ENCODE peak calls at places on chromosomes 12 and 14, in nine cellular contexts. K, M, F, O, S, E, X, V and Z are unnamed samples.

GRCh38 chr14:64983439-64984310 is 3.0 kb upstream of the FNTB start:
- DNase-seq in S (no peak), F (no peak), X (peak; percentile 70), E (no peak), O (no peak), K (no peak), M (peak; percentile 67), V (no peak), Z (no peak)

GRCh38 chr14:59274991-59275391 is 86.5 kb downstream of the DAAM1 start:
- DNase-seq in F (no peak), S (no peak), O (no peak), V (peak; percentile 51), K (no peak), E (no peak), X (no peak), M (no peak), Z (no peak)

GRCh38 chr12:116534341-116535121 is 24.6 kb upstream of the MAP1LC3B2 start:
- DNase-seq in S (peak; percentile 75), K (no peak), O (peak; percentile 81), X (no peak), F (no peak), E (no peak), M (peak; percentile 23), V (no peak), Z (peak; percentile 73)

GRCh38 chr14:70000601-70001000 is 121.4 kb downstream of the SMOC1 start:
- DNase-seq in X (no peak), M (peak; percentile 29), E (no peak), O (no peak), F (no peak), K (no peak), S (no peak), V (no peak), Z (no peak)

GRCh38 chr12:122928891-122929538 is 33.1 kb upstream of the VPS37B start:
- DNase-seq in X (no peak), M (no peak), V (no peak), K (no peak), E (no peak), O (no peak), F (no peak), S (no peak), Z (no peak)

GRCh38 chr12:112973016-112973711 is 5.2 kb upstream of the OAS2 start:
- DNase-seq in K (no peak), X (no peak), E (no peak), O (no peak), V (no peak), M (peak; percentile 65), S (no peak), F (no peak), Z (no peak)

GRCh38 chr12:54304187-54304810 is 3.5 kb upstream of the NFE2 start:
- DNase-seq in K (no peak), V (peak; percentile 94), F (peak; percentile 81), M (no peak), S (peak; percentile 28), E (no peak), O (peak; percentile 85), X (peak; percentile 92), Z (no peak)

GRCh38 chr14:81169711-81170103 is 51.1 kb downstream of the GTF2A1 start:
- DNase-seq in K (no peak), V (peak; percentile 79), M (peak; percentile 31), S (peak; percentile 52), E (no peak), O (no peak), X (peak; percentile 39), F (no peak), Z (no peak)

GRCh38 chr12:1642513-1642912 is 13.5 kb downstream of the WNT5B start:
- DNase-seq in V (no peak), S (no peak), E (no peak), K (no peak), O (peak; percentile 68), F (no peak), X (no peak), M (no peak), Z (no peak)

GRCh38 chr14:72387727-72388126 is 455.5 kb downstream of the RGS6 start:
- DNase-seq in O (no peak), X (no peak), M (no peak), F (no peak), V (no peak), S (no peak), K (no peak), E (no peak), Z (no peak)

GRCh38 chr14:101120636-101121398 is 217.3 kb upstream of the RTL1 start:
- DNase-seq in S (peak; percentile 11), O (peak; percentile 54), F (no peak), K (no peak), M (no peak), E (no peak), V (peak; percentile 81), X (peak; percentile 90), Z (peak; percentile 38)

GRCh38 chr14:24363401-24363800 is 4.6 kb upstream of the NFATC4 start:
- DNase-seq in X (no peak), F (no peak), K (no peak), V (no peak), O (no peak), M (no peak), S (no peak), E (no peak), Z (no peak)

GRCh38 chr12:117041798-117042170 is 57.4 kb downstream of the TESC start:
- DNase-seq in V (peak; percentile 25), S (no peak), K (no peak), X (no peak), M (no peak), E (no peak), O (no peak), F (no peak), Z (no peak)

GRCh38 chr12:106584104-106585064 is 1.6 kb downstream of the RFX4 start:
- DNase-seq in E (no peak), K (peak; percentile 49), S (no peak), F (no peak), O (peak; percentile 87), V (no peak), M (no peak), X (no peak), Z (peak; percentile 77)

GRCh38 chr14:105999361-106000028 is 473.1 kb downstream of the TMEM121 start:
- DNase-seq in M (peak; percentile 41), O (peak; percentile 72), S (peak; percentile 22), K (no peak), E (peak; percentile 72), V (peak; percentile 80), X (peak; percentile 22), F (no peak), Z (no peak)

GRCh38 chr12:46507766-46508165 is 135.2 kb upstream of the SLC38A2 start:
- DNase-seq in X (no peak), E (no peak), K (no peak), F (no peak), O (no peak), V (no peak), S (no peak), M (peak; percentile 28), Z (no peak)

GRCh38 chr14:99930420-99931274 is 134.6 kb upstream of the EVL start:
- DNase-seq in X (no peak), S (no peak), K (no peak), V (no peak), F (no peak), E (no peak), M (peak; percentile 51), O (no peak), Z (no peak)

GRCh38 chr14:70472253-70473159 is 20.5 kb downstream of the ADAM21 start:
- DNase-seq in F (no peak), V (no peak), X (no peak), E (no peak), K (no peak), O (no peak), M (no peak), S (no peak), Z (no peak)

GRCh38 chr14:70192915-70193314 is 4.2 kb upstream of the SLC8A3 start:
- DNase-seq in M (no peak), K (no peak), S (no peak), X (no peak), E (no peak), O (peak; percentile 61), V (no peak), F (no peak), Z (no peak)